ENCODE peak calls at places on chromosomes 11 and 22, in six cellular contexts. L, R, U, C, G and S are unnamed samples.

GRCh38 chr22:44634426-44635321 is 67.3 kb upstream of the PRR5 start:
- DNase-seq in C (no peak), R (no peak), G (no peak), L (no peak), U (no peak), S (no peak)

GRCh38 chr11:98979212-98979611 is 41.5 kb upstream of the CNTN5 start:
- DNase-seq in U (no peak), C (no peak), G (no peak), R (no peak), L (no peak), S (no peak)

GRCh38 chr11:129992161-129992944 is 10.3 kb downstream of the PRDM10 start:
- DNase-seq in G (peak), U (peak), C (peak), R (peak), L (no peak), S (peak)

GRCh38 chr11:76629853-76630599 is 40.5 kb downstream of the LRRC32 start:
- DNase-seq in R (peak), L (peak), C (no peak), G (no peak), U (peak), S (peak)

GRCh38 chr11:12900496-12900895 is 108.6 kb upstream of the RASSF10 start:
- DNase-seq in C (no peak), L (no peak), R (no peak), U (peak), G (no peak), S (peak)

GRCh38 chr11:46541593-46542371 is 52.0 kb downstream of the AMBRA1 start:
- DNase-seq in U (no peak), L (peak), C (no peak), G (no peak), R (no peak), S (no peak)

GRCh38 chr11:83602116-83602515 is 315.9 kb upstream of the CCDC90B start:
- DNase-seq in U (peak), C (no peak), L (no peak), G (no peak), R (no peak), S (peak)

GRCh38 chr22:17007257-17007656 is 765 bp downstream of the GAB4 start:
- DNase-seq in C (no peak), R (no peak), G (no peak), U (no peak), L (no peak), S (no peak)

GRCh38 chr11:118342503-118343161 is at the start of gene CD3D:
- DNase-seq in G (peak), U (no peak), R (no peak), C (no peak), L (no peak), S (no peak)

GRCh38 chr11:129917231-129917630 is 21.9 kb upstream of the NFRKB start:
- DNase-seq in L (no peak), C (no peak), G (no peak), R (no peak), U (peak), S (peak)

GRCh38 chr22:23531283-23531921 is 48.7 kb downstream of the IGLL1 start:
- DNase-seq in L (no peak), R (no peak), U (no peak), C (no peak), G (no peak), S (no peak)

GRCh38 chr22:46659059-46659790 is 39.0 kb downstream of the GRAMD4 start:
- DNase-seq in C (no peak), L (no peak), G (no peak), R (no peak), U (no peak), S (no peak)

GRCh38 chr22:33811686-33812085 is 108.6 kb downstream of the LARGE1 start:
- DNase-seq in L (peak), C (no peak), R (peak), G (no peak), U (peak), S (peak)

GRCh38 chr11:120235024-120235628 is 4.8 kb upstream of the POU2F3 start:
- DNase-seq in R (peak), U (peak), G (peak), C (peak), L (peak), S (peak)

GRCh38 chr11:59551651-59552521 is 40.5 kb downstream of the OR4D9 start:
- DNase-seq in L (no peak), R (no peak), G (no peak), U (peak), C (peak), S (peak)

GRCh38 chr22:22698263-22698750 is 53.9 kb downstream of the GGTLC2 start:
- DNase-seq in L (no peak), C (no peak), U (no peak), G (no peak), R (peak), S (no peak)

GRCh38 chr11:44625759-44626523 is 60.5 kb downstream of the CD82 start:
- DNase-seq in G (no peak), R (peak), U (no peak), C (no peak), L (peak), S (no peak)

GRCh38 chr11:46212720-46213119 is 64.7 kb upstream of the CREB3L1 start:
- DNase-seq in U (no peak), C (no peak), R (no peak), G (no peak), L (no peak), S (no peak)